ENCODE peak calls at places on chromosomes 4 and X, in six cellular contexts. O, F, U, P, I and B are unnamed samples.

GRCh38 chrX:97766496-97767095 is 882.9 kb downstream of the RPA4 start:
- DNase-seq in O (no peak), F (no peak), U (peak), P (no peak), I (no peak), B (no peak)

GRCh38 chr4:147590249-147590920 is 26.8 kb upstream of the TMEM184C start:
- DNase-seq in O (no peak), F (peak), U (peak), P (peak), I (peak), B (peak)

GRCh38 chrX:69097451-69098236 is 67.6 kb downstream of the PJA1 start:
- DNase-seq in O (no peak), F (no peak), U (no peak), P (no peak), I (no peak), B (no peak)

GRCh38 chr4:74440356-74440755 is 4.6 kb upstream of the AREG start:
- DNase-seq in O (no peak), F (no peak), U (no peak), P (no peak), I (no peak), B (no peak)

GRCh38 chr4:186844059-186844681 is 120.5 kb upstream of the FAT1 start:
- DNase-seq in O (no peak), F (no peak), U (peak), P (no peak), I (peak), B (no peak)

GRCh38 chr4:93786149-93786548 is 42.4 kb upstream of the ATOH1 start:
- DNase-seq in O (no peak), F (no peak), U (no peak), P (no peak), I (no peak), B (no peak)

GRCh38 chr4:148196168-148196567 is 246.0 kb downstream of the NR3C2 start:
- DNase-seq in O (no peak), F (no peak), U (peak), P (no peak), I (no peak), B (no peak)

GRCh38 chr4:87525636-87526035 is 3.5 kb downstream of the SPARCL1 start:
- DNase-seq in O (no peak), F (no peak), U (peak), P (no peak), I (no peak), B (no peak)

GRCh38 chr4:110164856-110165255 is 33.6 kb downstream of the ELOVL6 start:
- DNase-seq in O (no peak), F (no peak), U (no peak), P (no peak), I (no peak), B (no peak)

GRCh38 chrX:136627381-136627780 is 20.6 kb upstream of the CD40LG start:
- DNase-seq in O (no peak), F (no peak), U (no peak), P (no peak), I (no peak), B (no peak)

GRCh38 chrX:2707334-2707760 is 16.3 kb downstream of the CD99 start:
- DNase-seq in O (peak), F (no peak), U (peak), P (no peak), I (peak), B (no peak)

GRCh38 chr4:153232768-153233167 is 28.5 kb downstream of the TRIM2 start:
- DNase-seq in O (no peak), F (no peak), U (no peak), P (no peak), I (peak), B (no peak)

GRCh38 chrX:129953334-129953648 is 29.1 kb upstream of the BCORL1 start:
- DNase-seq in O (no peak), F (no peak), U (no peak), P (no peak), I (no peak), B (no peak)